ENCODE peak calls at places on chromosomes 7 and 10, in five cellular contexts. F, R, J, E and P are unnamed samples.
A peak's percentile ranks its signal among the peaks of the same experiment; 100 is the strongest.

GRCh38 chr10:97184971-97185325 is 811 bp downstream of the SLIT1 start:
- DNase-seq in E (no peak), J (no peak), F (no peak), R (no peak), P (no peak)

GRCh38 chr10:68598978-68599753 is 39.0 kb downstream of the TET1 start:
- DNase-seq in E (no peak), F (peak; percentile 41), R (peak; percentile 75), J (peak; percentile 28), P (no peak)

GRCh38 chr10:77673086-77673485 is 35.5 kb upstream of the KCNMA1 start:
- DNase-seq in E (no peak), F (peak; percentile 29), J (no peak), R (no peak), P (no peak)

GRCh38 chr10:14812271-14812670 is 25.6 kb downstream of the CDNF start:
- DNase-seq in R (no peak), E (no peak), F (no peak), J (no peak), P (peak; percentile 54)

GRCh38 chr7:158357898-158358821 is 229.5 kb downstream of the PTPRN2 start:
- DNase-seq in E (no peak), J (no peak), R (peak; percentile 33), F (no peak), P (no peak)

GRCh38 chr10:47457528-47457820 is 26.4 kb downstream of the ANXA8 start:
- DNase-seq in E (no peak), R (no peak), F (no peak), J (no peak), P (no peak)

GRCh38 chr10:116796910-116797513 is 52.3 kb upstream of the ENO4 start:
- DNase-seq in F (peak; percentile 40), E (peak; percentile 67), R (peak; percentile 77), J (peak; percentile 80), P (peak; percentile 75)

GRCh38 chr10:15311885-15312280 is 59.2 kb downstream of the FAM171A1 start:
- DNase-seq in F (no peak), J (no peak), E (no peak), R (no peak), P (no peak)

GRCh38 chr7:491958-492713 is 27.5 kb downstream of the PDGFA start:
- DNase-seq in E (no peak), J (no peak), F (no peak), R (peak; percentile 58), P (no peak)

GRCh38 chr10:19819419-19820033 is 3.3 kb downstream of the PLXDC2 start:
- DNase-seq in E (no peak), J (peak; percentile 67), R (no peak), F (peak; percentile 76), P (no peak)

GRCh38 chr7:4819450-4820404 is 42.1 kb downstream of the PAPOLB start:
- DNase-seq in R (peak; percentile 63), F (no peak), E (no peak), J (no peak), P (no peak)

GRCh38 chr7:4823442-4824119 is 38.2 kb downstream of the PAPOLB start:
- DNase-seq in J (no peak), F (no peak), E (no peak), R (no peak), P (no peak)

GRCh38 chr7:4818000-4818794 is 42.8 kb downstream of the AP5Z1 start:
- DNase-seq in F (no peak), J (no peak), E (no peak), R (no peak), P (no peak)

GRCh38 chr7:4820405-4820967 is 41.3 kb downstream of the PAPOLB start:
- DNase-seq in R (no peak), F (no peak), J (no peak), E (no peak), P (no peak)

DNA sequence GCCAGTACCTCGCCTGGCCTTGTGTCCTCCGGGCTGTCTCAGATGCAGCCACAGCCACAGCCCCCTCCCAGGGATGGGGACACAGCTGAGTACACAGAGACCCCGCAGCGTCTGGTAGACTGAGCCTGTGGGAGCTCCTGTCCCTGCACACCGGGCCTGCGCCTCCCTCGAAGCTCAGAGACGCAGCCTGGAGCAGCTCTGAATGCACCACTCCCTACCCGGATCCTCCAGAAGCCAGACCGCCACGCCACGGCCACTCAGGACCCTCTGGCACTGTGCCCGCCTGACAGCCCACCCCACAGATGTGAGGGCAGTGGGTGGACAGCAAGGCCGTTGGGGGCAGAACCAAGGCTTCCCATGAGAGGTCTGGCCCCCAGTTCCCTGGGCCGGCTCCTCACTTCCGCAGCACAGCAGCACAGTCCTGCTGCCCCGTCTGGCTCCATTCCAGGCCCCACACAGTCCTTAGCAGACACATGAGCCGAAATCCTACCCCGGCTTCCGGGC is 40.8 kb downstream of the PAPOLB start:
- DNase-seq in R (peak; percentile 61), E (no peak), J (no peak), F (no peak), P (no peak)
- H3K27me3 ChIP-seq in R (no peaks in the 10 kb centered on the region), E (no peaks in the 10 kb centered on the region), J (no peaks in the 10 kb centered on the region), F (no peaks in the 10 kb centered on the region), P (no peaks in the 10 kb centered on the region)

DNA sequence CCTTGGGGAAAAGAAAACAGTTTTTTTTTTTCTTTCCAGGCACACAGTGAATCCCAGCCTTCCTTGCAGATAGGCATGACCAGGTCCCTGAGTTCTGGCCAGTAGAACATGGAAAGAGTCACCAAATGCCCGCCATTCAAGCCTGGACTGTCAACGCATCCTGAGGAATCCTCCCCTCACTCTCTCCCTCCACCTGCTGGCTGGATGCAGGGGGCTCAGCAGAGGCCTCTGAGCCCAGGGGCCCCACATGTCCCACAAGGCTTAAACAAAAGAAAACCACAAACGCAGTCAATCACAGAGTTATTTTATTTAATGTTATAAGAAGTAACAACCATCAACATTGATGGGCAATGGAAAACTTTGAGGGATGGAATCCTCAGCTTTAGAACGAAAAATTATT is 93.1 kb downstream of the JCAD start:
- DNase-seq in F (no peak), J (no peak), E (no peak), R (no peak), P (peak; percentile 17)
- TF ChIP-seq CTCF in F (no peak), J (no peak), E (no peak), R (no peak), P (no peak)

GRCh38 chr7:96188623-96188991 is 133.3 kb downstream of the SLC25A13 start:
- DNase-seq in J (no peak), R (no peak), F (no peak), E (no peak), P (no peak)
- H3K4me3 ChIP-seq in J (no peak overlapping the region), R (no peak overlapping the region), F (no peak overlapping the region), E (no peak overlapping the region), P (no peak overlapping the region)

DNA sequence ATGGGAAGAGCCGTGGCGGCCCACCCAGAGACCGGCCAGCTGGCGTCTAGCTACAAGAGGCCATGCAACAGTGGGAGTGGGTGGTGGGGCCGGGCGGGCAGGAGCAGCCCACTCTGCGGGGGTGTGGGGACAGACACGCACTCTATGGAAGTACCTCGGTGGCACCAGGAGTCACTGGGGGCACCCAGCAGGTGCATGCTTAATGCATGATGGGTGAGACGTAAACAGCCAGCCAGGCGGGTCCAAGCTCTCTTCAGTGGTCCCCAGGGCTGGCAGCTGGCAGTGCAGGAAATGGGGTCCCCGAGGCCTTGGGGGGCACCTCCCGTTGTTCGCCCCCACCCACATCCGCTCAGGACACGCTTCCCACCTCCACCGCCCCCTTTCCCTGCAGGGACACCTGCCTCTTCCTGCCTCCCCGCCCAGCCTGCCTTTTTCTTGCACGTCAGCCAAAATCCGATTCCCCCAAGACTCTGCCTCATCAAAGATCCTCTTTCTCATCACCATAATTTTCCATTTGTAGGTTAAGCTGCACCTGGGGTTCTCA is 22.5 kb upstream of the PSMG3 start:
- DNase-seq in E (no peak), R (no peak), J (no peak), F (no peak), P (no peak)
- H3K27me3 ChIP-seq in E (peaks cover 6% of the 10 kb centered on the region), R (peaks cover 90% of the 10 kb centered on the region), J (peaks cover 3% of the 10 kb centered on the region), F (peaks cover 3% of the 10 kb centered on the region), P (no peaks in the 10 kb centered on the region)

GRCh38 chr10:13437026-13437555 is 89.0 kb upstream of the SEPHS1 start:
- DNase-seq in R (no peak), E (no peak), J (no peak), F (no peak), P (no peak)

GRCh38 chr10:13441476-13441875 is 87.3 kb downstream of the BEND7 start:
- DNase-seq in E (no peak), J (no peak), R (no peak), F (no peak), P (no peak)

GRCh38 chr10:13439771-13440708 is 88.8 kb downstream of the BEND7 start:
- DNase-seq in J (peak; percentile 65), E (peak; percentile 47), F (peak; percentile 43), R (peak; percentile 66), P (peak; percentile 63)

GRCh38 chr10:13439313-13439712 is 89.5 kb downstream of the BEND7 start:
- DNase-seq in E (no peak), R (no peak), J (no peak), F (no peak), P (no peak)

DNA sequence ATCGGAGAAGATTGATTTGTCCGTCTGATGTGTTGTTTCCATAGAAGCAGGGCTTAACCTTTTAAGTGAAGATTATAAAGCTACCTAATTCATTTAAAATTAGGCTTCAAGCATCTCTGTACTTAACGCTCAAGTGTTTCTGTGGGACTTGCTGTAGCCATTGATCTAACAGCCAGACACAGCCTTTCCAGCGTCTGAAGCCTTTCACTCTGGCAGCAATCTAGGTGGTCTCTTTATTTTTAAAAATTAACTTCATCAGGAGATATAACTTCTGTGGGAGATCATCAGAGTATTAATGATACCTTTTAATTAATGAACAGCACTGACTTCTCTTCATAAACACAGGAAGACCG is 88.1 kb downstream of the BEND7 start:
- DNase-seq in R (no peak), F (no peak), E (no peak), J (no peak), P (no peak)
- TF ChIP-seq CTCF in R (no peak), F (no peak), E (no peak), J (no peak), P (no peak)

DNA sequence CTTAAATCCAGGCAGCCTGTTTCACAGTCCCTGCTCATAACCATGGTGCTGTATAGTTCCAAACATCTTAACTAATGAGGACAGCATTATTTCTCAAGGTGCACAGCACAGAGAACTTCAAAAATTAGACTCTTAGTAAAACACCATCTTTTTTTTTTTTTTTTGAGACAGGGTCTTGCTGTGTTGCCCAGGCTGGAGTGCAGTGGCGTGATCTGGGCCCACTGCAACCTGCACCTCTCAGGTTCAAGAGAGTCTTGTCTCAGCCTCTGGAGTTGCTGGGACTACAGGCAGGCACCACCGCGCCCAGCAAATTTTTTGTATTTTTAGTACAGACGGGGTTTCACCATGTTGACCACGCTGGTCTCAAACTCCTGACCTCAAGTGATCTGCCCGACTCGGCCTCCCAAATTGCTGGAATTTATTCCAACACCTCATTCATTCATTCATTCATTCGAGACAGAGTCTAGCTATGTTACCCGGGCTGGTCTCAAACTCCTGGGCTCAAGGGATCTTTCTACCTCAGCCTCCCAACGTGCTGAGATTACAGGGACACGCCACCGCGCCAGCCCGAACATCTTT is 507 bp upstream of the TMEM254 start:
- DNase-seq in J (no peak), R (no peak), E (no peak), F (no peak), P (no peak)
- H3K4me3 ChIP-seq in J (peak overlapping the region; percentile 50), R (peak overlapping the region; percentile 78), E (peak overlapping the region; percentile 82), F (peak overlapping the region; percentile 67), P (peak overlapping the region; percentile 51)

GRCh38 chr10:100872034-100872791 is 40.5 kb upstream of the SLF2 start:
- DNase-seq in R (no peak), E (no peak), J (peak; percentile 46), F (peak; percentile 20), P (peak; percentile 71)
- H3K27me3 ChIP-seq in R (peaks cover 56% of the 10 kb centered on the region), E (no peaks in the 10 kb centered on the region), J (no peaks in the 10 kb centered on the region), F (no peaks in the 10 kb centered on the region), P (no peaks in the 10 kb centered on the region)